ENCODE peak calls at places on chromosomes 5 and 9, in eight cellular contexts. V is RPMI8226; F is stimulated activated CD8-positive, alpha-beta memory T cell treated with anti-CD3 and anti-CD28 coated beads, Interleukin-2, amount 100 ng/mL, for 1 hour; X is Daoy; C is GM04504; B is stimulated activated CD4-positive, alpha-beta T cell treated with anti-CD3 and anti-CD28 coated beads, TNF-alpha, amount 100 ng/mL, for 4 hours; M is myocyte; W is head of caudate nucleus. D is an unnamed sample.

GRCh38 chr9:133763272-133764183 is 25.4 kb upstream of the SARDH start:
- DNase-seq in X (no peak), W (peak; percentile 3), M (no peak), B (no peak), C (no peak), F (no peak), V (no peak), D (no peak)

GRCh38 chr5:97182571-97183099 is 412 bp downstream of the RIOK2 start:
- DNase-seq in X (no peak), V (no peak), M (no peak), B (no peak), F (no peak), C (no peak), W (no peak), D (no peak)

GRCh38 chr5:154593091-154593490 is 115.1 kb upstream of the HAND1 start:
- DNase-seq in F (no peak), V (no peak), X (no peak), M (no peak), C (peak; percentile 22), B (no peak), W (no peak), D (no peak)

GRCh38 chr9:71285191-71285656 is 163.8 kb upstream of the TRPM3 start:
- DNase-seq in V (peak; percentile 61), F (no peak), C (peak; percentile 35), W (peak; percentile 56), M (peak; percentile 70), X (peak; percentile 56), B (no peak), D (peak; percentile 88)

GRCh38 chr5:164352695-164353094 is 847.3 kb downstream of the MAT2B start:
- DNase-seq in V (no peak), W (no peak), F (no peak), C (no peak), B (no peak), X (no peak), M (no peak), D (no peak)

GRCh38 chr9:570187-570586 is 271.3 kb upstream of the DMRT1 start:
- DNase-seq in X (no peak), F (no peak), C (no peak), V (no peak), M (no peak), W (no peak), B (no peak), D (no peak)

GRCh38 chr5:81393783-81394718 is at the start of gene ACOT12:
- DNase-seq in W (no peak), M (peak; percentile 40), X (peak; percentile 33), F (no peak), C (no peak), V (no peak), B (no peak), D (peak; percentile 3)

GRCh38 chr5:168681556-168682183 is 102.5 kb upstream of the PANK3 start:
- DNase-seq in X (peak; percentile 63), V (no peak), W (peak; percentile 35), B (no peak), C (no peak), M (no peak), F (no peak), D (no peak)

GRCh38 chr9:124010665-124011321 is 775 bp upstream of the LHX2 start:
- DNase-seq in V (peak; percentile 41), M (peak; percentile 21), X (peak; percentile 84), C (no peak), F (no peak), B (no peak), W (no peak), D (no peak)

GRCh38 chr9:19690128-19690527 is 98.7 kb downstream of the SLC24A2 start:
- DNase-seq in C (no peak), F (no peak), W (no peak), M (no peak), X (peak; percentile 14), V (no peak), B (no peak), D (no peak)

GRCh38 chr9:71115448-71115975 is 5.9 kb downstream of the TRPM3 start:
- DNase-seq in X (no peak), C (no peak), W (no peak), B (no peak), M (no peak), F (no peak), V (no peak), D (peak; percentile 65)

GRCh38 chr5:168404366-168404765 is 81.9 kb upstream of the RARS1 start:
- DNase-seq in F (no peak), C (peak; percentile 79), M (peak; percentile 94), V (no peak), B (no peak), X (peak; percentile 77), W (peak; percentile 26), D (peak; percentile 64)

GRCh38 chr9:97979778-97980478 is 3.2 kb upstream of the ANP32B start:
- DNase-seq in X (no peak), F (no peak), M (no peak), C (no peak), B (no peak), V (no peak), W (no peak), D (no peak)

GRCh38 chr5:104111622-104112021 is 549.0 kb upstream of the NUDT12 start:
- DNase-seq in V (no peak), M (no peak), W (no peak), X (no peak), C (no peak), B (no peak), F (no peak), D (no peak)

GRCh38 chr9:122420315-122420714 is 49.5 kb downstream of the PTGS1 start:
- DNase-seq in X (no peak), W (no peak), M (no peak), B (no peak), F (no peak), V (no peak), C (no peak), D (no peak)